ENCODE peak calls at places on chromosomes 3 and 15, in five cellular contexts. R, K, J, S and C are unnamed samples.

GRCh38 chr3:42101481-42101880 is 10.3 kb downstream of the TRAK1 start:
- DNase-seq in R (no peak), K (no peak), J (no peak), S (no peak), C (no peak)

GRCh38 chr15:40354408-40355171 is 3.4 kb upstream of the DISP2 start:
- DNase-seq in R (peak), K (no peak), J (no peak), S (no peak), C (no peak)

GRCh38 chr3:30343861-30344260 is 262.5 kb upstream of the TGFBR2 start:
- DNase-seq in R (no peak), K (no peak), J (no peak), S (no peak), C (no peak)

GRCh38 chr15:69712999-69713398 is 260.4 kb downstream of the RPLP1 start:
- DNase-seq in R (no peak), K (no peak), J (no peak), S (no peak), C (no peak)

GRCh38 chr15:27763514-27763913 is 335.6 kb downstream of the OCA2 start:
- DNase-seq in R (no peak), K (no peak), J (no peak), S (no peak), C (no peak)

GRCh38 chr15:84804005-84804803 is 13.0 kb upstream of the ALPK3 start:
- DNase-seq in R (no peak), K (no peak), J (peak), S (no peak), C (no peak)

GRCh38 chr15:68413363-68414255 is 18.4 kb downstream of the ITGA11 start:
- DNase-seq in R (no peak), K (no peak), J (no peak), S (no peak), C (no peak)

GRCh38 chr3:4245671-4246070 is 57.5 kb upstream of the SETMAR start:
- DNase-seq in R (no peak), K (no peak), J (no peak), S (no peak), C (no peak)

GRCh38 chr15:48505067-48505466 is 140.4 kb downstream of the FBN1 start:
- DNase-seq in R (no peak), K (no peak), J (no peak), S (no peak), C (no peak)

GRCh38 chr3:101249512-101249911 is 70.9 kb downstream of the IMPG2 start:
- DNase-seq in R (no peak), K (no peak), J (no peak), S (no peak), C (no peak)

GRCh38 chr3:21934576-21934975 is 183.6 kb upstream of the ZNF385D start:
- DNase-seq in R (no peak), K (no peak), J (no peak), S (no peak), C (no peak)

GRCh38 chr3:140223197-140223596 is 288.2 kb downstream of the CLSTN2 start:
- DNase-seq in R (no peak), K (no peak), J (no peak), S (no peak), C (no peak)

GRCh38 chr3:141710888-141711616 is 27.0 kb upstream of the RNF7 start:
- DNase-seq in R (peak), K (no peak), J (no peak), S (no peak), C (no peak)

GRCh38 chr3:116340680-116341216 is 104.5 kb downstream of the LSAMP start:
- DNase-seq in R (no peak), K (no peak), J (no peak), S (no peak), C (no peak)

GRCh38 chr3:44108481-44108880 is 133.2 kb upstream of the TOPAZ1 start:
- DNase-seq in R (no peak), K (no peak), J (no peak), S (no peak), C (no peak)

GRCh38 chr3:10173926-10174435 is 9.3 kb downstream of the IRAK2 start:
- DNase-seq in R (peak), K (no peak), J (peak), S (no peak), C (no peak)